ENCODE peak calls at places on chromosomes 1 and 21, in four cellular contexts. P, V, Q and L are unnamed samples.
A peak's percentile ranks its signal among the peaks of the same experiment; 100 is the strongest.

GRCh38 chr1:237124856-237125462 is 83.0 kb downstream of the RYR2 start:
- DNase-seq in P (peak; percentile 84), Q (no peak), V (no peak), L (no peak)

GRCh38 chr1:178645826-178646200 is 79.2 kb upstream of the RALGPS2 start:
- DNase-seq in P (no peak), Q (peak; percentile 33), V (no peak), L (no peak)

GRCh38 chr1:221839794-221840395 is 98.0 kb upstream of the DUSP10 start:
- DNase-seq in V (no peak), P (no peak), Q (peak; percentile 100), L (peak; percentile 81)

GRCh38 chr1:170063109-170063826 is 11.2 kb downstream of the KIFAP3 start:
- DNase-seq in Q (peak; percentile 81), V (no peak), P (no peak), L (peak; percentile 38)

GRCh38 chr1:237138551-237138950 is 96.6 kb downstream of the RYR2 start:
- DNase-seq in P (no peak), Q (no peak), V (no peak), L (no peak)

GRCh38 chr1:183879966-183880365 is 75.0 kb downstream of the RGL1 start:
- DNase-seq in P (no peak), V (no peak), Q (no peak), L (no peak)

GRCh38 chr21:28590722-28591121 is 402.0 kb downstream of the LTN1 start:
- DNase-seq in Q (no peak), V (peak; percentile 19), P (peak; percentile 82), L (no peak)

GRCh38 chr1:62508187-62508758 is 71.4 kb downstream of the USP1 start:
- DNase-seq in Q (peak; percentile 11), P (peak; percentile 61), V (no peak), L (peak; percentile 37)

GRCh38 chr1:963746-964525 is 2.3 kb upstream of the PLEKHN1 start:
- DNase-seq in P (no peak), Q (no peak), V (no peak), L (no peak)

GRCh38 chr21:37431243-37431642 is 64.7 kb downstream of the DYRK1A start:
- DNase-seq in V (no peak), P (peak; percentile 35), Q (no peak), L (no peak)

GRCh38 chr1:228174482-228175315 is 9.1 kb downstream of the IBA57 start:
- DNase-seq in Q (no peak), P (peak; percentile 74), V (no peak), L (no peak)

GRCh38 chr1:17540255-17541001 is 930 bp downstream of the ARHGEF10L start:
- DNase-seq in P (peak; percentile 97), V (peak; percentile 66), Q (no peak), L (no peak)

GRCh38 chr1:35319988-35320713 is 51.6 kb downstream of the ZMYM4 start:
- DNase-seq in V (no peak), P (no peak), Q (peak; percentile 29), L (no peak)

GRCh38 chr21:30408782-30409494 is 13.1 kb downstream of the KRTAP13-1 start:
- DNase-seq in V (peak; percentile 95), P (peak; percentile 96), Q (peak; percentile 83), L (peak; percentile 46)

GRCh38 chr1:116311756-116312691 is 61.0 kb upstream of the ATP1A1 start:
- DNase-seq in P (peak; percentile 5), Q (no peak), V (no peak), L (peak; percentile 100)

GRCh38 chr21:40049031-40049958 is 182.1 kb downstream of the PCP4 start:
- DNase-seq in V (no peak), Q (peak; percentile 70), P (no peak), L (no peak)

GRCh38 chr1:1221887-1222574 is 8.1 kb upstream of the TNFRSF4 start:
- DNase-seq in Q (no peak), P (no peak), V (no peak), L (no peak)

GRCh38 chr1:38134294-38134755 is 87.7 kb upstream of the POU3F1 start:
- DNase-seq in P (peak; percentile 72), V (no peak), Q (no peak), L (no peak)

GRCh38 chr21:42654179-42654912 is 925 bp downstream of the PDE9A start:
- DNase-seq in Q (peak; percentile 26), P (peak; percentile 76), V (no peak), L (peak; percentile 14)

GRCh38 chr1:6260961-6261614 is at the start of gene GPR153:
- DNase-seq in P (peak; percentile 71), Q (peak; percentile 54), V (no peak), L (no peak)

GRCh38 chr21:22311741-22312462 is 1313.7 kb downstream of the NCAM2 start:
- DNase-seq in Q (no peak), P (no peak), V (no peak), L (no peak)

GRCh38 chr1:42259739-42260064 is 75.3 kb downstream of the FOXJ3 start:
- DNase-seq in Q (peak; percentile 39), P (no peak), V (no peak), L (no peak)

GRCh38 chr1:46528297-46528955 is 23.0 kb downstream of the KNCN start:
- DNase-seq in P (peak; percentile 72), Q (no peak), V (no peak), L (no peak)

GRCh38 chr1:36150296-36151132 is 1.2 kb upstream of the TRAPPC3 start:
- DNase-seq in P (peak; percentile 93), V (no peak), Q (peak; percentile 97), L (peak; percentile 92)

GRCh38 chr1:230169454-230170152 is 102.6 kb downstream of the GALNT2 start:
- DNase-seq in P (no peak), V (no peak), Q (no peak), L (no peak)

DNA sequence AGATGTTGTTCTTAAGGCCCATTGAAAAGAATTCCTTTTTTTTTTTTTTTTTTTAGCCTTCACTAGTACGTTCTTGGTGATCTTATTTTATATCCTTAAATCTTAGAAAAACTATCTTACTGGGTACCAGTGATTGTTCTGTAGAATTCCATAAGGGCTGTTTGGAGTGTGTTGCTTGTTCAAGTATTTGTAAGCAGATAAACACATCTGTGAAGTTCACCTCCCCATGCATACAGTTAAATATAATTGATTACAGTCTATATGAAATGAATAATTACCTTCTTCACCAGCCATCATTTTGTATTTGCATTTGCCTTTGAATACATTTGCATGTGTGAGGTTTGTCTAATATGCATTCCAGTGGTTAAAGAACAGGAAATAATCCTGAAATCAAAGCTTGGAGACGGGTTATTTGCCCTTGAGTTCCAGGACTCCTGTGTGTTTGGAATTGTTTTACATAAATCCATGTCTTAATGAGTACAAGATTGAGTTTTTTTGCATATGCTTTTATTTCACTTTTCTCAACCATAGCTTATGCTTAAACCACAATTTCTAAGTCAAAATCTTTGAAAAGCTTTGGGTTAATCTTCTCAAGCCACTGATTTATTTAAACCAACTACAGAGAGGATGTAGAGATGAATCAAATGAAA is 73.1 kb downstream of the VPS13D start:
- DNase-seq in Q (no peak), P (no peak), V (no peak), L (no peak)
- H3K27ac ChIP-seq in Q (no peak overlapping the region), P (peak overlapping the region; percentile 22), V (no peak overlapping the region), L (no peak overlapping the region)

GRCh38 chr1:19610282-19610978 is 33.7 kb upstream of the NBL1 start:
- DNase-seq in Q (no peak), P (no peak), V (no peak), L (no peak)
- TF ChIP-seq EZH2 in Q (no peak), P (no peak), V (no peak), L (no peak)

GRCh38 chr21:16797530-16797929 is 715.3 kb upstream of the CXADR start:
- DNase-seq in Q (no peak), V (no peak), P (no peak), L (no peak)
- H3K27ac ChIP-seq in Q (no peak overlapping the region), V (no peak overlapping the region), P (no peak overlapping the region), L (no peak overlapping the region)

DNA sequence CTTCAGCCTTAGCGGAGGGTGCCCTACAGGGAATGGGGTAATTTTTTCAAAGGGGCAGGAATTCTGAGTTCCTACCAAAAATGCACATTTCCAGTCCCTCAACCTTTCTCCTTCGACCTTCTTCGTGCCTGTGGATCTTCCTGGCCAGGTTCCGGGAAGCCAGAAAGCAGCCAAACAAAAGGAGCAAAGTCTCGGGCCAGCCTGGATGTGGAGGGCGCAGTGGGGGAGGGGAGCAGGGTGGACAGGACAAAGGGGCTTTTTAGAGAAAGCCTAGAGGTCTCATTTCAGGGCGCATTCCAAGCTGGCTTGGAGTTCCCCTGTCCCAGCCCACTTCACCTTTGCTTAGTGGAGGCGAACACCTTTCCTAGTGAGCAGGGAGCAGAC is 2.9 kb upstream of the INAVA start:
- DNase-seq in P (peak; percentile 95), Q (no peak), V (no peak), L (no peak)
- TF ChIP-seq EZH2 in P (no peak), Q (no peak), V (no peak), L (no peak)

DNA sequence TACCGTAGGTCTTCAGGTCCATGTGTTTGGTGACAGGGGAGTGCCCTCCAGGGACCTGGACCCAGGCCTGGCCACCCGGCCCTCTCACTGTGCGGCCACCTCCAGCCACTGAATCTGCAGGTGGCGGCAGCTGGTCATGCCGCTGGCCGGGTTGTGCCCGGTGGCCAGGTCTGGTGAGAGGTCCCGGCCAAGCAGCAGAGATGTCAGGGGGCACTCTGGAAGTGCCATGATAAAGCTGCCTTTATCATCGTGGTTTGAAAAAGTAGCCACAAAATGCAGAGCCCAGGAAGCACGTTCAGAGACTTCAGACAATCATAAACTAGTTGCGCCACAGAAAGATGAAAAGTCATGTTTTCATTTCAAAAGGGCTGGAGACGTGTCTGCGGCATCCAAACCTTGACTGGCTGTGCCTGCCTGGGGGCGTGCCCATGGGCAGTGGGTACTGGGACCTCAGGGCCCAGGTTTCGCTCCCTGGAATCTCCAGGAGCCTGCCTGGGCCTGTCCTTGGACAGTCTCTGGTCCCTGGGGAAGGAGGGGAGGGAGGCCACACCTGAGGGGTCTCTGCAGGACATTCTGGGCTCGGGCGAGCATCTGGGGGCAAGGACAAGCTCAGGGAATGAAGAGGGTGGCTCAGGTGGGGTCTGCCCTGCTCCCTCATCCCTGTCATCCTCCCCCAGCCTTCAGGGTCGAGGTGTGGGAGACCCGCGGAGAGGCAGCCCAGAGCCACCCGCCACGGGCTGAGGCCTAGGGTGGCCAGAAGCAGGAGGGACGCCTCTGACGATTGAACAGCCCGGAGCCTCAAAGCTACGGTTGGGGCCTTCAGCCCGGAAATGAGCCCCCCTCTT is 44.9 kb downstream of the COL18A1 start:
- DNase-seq in P (no peak), Q (peak; percentile 31), V (no peak), L (no peak)
- H3K27ac ChIP-seq in P (peak overlapping the region; percentile 32), Q (no peak overlapping the region), V (no peak overlapping the region), L (no peak overlapping the region)

DNA sequence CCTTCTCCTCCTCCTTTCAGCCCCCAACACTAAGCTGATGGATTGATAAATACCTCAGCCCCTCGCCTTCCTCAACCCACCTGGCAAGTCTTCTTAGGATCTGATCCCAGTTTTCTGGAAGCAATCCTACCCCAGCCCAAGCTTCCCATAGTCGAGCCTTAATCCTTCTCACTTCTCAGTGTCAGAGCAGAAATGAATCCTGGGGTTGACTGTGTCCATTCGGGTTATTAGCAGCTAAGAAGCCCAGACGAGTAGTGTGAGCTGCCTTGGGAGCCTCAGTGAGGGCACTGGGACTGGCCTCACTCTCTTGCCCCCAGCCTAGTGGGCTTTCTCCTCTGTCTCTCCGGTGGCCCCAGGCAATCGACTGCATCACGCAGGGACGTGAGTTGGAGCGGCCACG is 12.4 kb upstream of the PEAR1 start:
- DNase-seq in V (no peak), P (no peak), Q (no peak), L (no peak)
- TF ChIP-seq EZH2 in V (no peak), P (no peak), Q (no peak), L (no peak)

DNA sequence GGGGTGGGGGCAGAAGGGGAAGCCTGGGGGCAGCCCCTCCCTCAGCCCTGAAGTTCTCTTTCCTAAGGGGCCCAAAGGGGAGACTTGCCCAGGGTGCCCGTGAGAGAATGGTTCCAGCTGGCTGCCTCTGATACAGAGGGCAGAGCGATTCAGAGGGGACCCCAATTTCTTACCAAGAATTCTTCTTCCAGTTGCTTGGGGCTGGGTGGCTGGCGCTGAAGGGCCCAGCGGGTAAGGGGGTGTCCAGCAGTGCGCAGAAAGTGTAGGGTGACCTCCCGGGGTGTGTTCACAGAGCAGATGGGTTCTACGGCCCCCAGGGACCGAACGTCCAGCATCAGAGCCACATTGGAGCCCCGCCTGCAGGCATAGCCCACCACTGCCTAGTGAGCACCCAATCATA is 2.5 kb downstream of the PTPN7 start:
- DNase-seq in V (no peak), P (no peak), Q (no peak), L (no peak)
- H3K27ac ChIP-seq in V (no peak overlapping the region), P (no peak overlapping the region), Q (no peak overlapping the region), L (no peak overlapping the region)